ENCODE peak calls at places on chromosomes 5 and 9, in four cellular contexts. L, T, S and G are unnamed samples.

GRCh38 chr5:132046915-132047314 is 13.5 kb upstream of the IL3 start:
- DNase-seq in S (no peak), T (no peak), L (no peak), G (no peak)

GRCh38 chr5:173618927-173619519 is 2.6 kb upstream of the BOD1 start:
- DNase-seq in L (no peak), T (peak), S (peak), G (peak)

GRCh38 chr5:172939561-172939960 is 19.7 kb upstream of the RPL26L1 start:
- DNase-seq in L (no peak), S (no peak), T (no peak), G (no peak)

GRCh38 chr5:147446528-147446927 is 63.3 kb downstream of the DPYSL3 start:
- DNase-seq in T (no peak), L (no peak), S (no peak), G (no peak)

GRCh38 chr5:162996052-162996451 is 441.3 kb upstream of the CCNG1 start:
- DNase-seq in L (no peak), T (no peak), S (no peak), G (no peak)

GRCh38 chr9:126389958-126390357 is 63.3 kb downstream of the MVB12B start:
- DNase-seq in T (no peak), S (no peak), L (no peak), G (no peak)

GRCh38 chr5:175420383-175420782 is 23.6 kb downstream of the DRD1 start:
- DNase-seq in S (no peak), L (no peak), T (no peak), G (no peak)

GRCh38 chr5:141430332-141431113 is at the start of gene PCDHGA12:
- DNase-seq in S (peak), T (peak), L (no peak), G (no peak)

GRCh38 chr9:121744002-121744686 is 92.7 kb downstream of the DAB2IP start:
- DNase-seq in L (no peak), T (peak), S (no peak), G (peak)
- TF ChIP-seq TCF12 in L (no peak), T (no peak), S (no peak), G (no peak)

DNA sequence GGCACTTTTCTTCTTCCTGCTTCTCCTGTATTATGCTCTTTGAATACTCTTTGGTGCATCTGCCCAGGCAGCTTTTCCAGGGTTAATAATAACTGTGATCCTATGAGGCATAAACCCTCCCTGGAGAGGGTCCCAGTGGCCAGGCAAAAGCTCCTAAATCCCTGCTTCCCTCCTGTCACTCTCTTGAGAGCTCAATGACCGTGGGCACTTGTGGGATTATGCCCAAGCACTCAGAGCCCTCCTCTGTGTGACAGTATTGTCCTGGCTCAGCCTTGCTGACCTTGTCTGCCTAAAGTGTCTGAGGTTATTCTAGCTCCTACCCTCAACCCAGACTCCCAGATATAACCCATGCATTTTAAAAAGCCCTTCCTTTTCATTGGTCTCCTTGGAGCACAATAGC is 51.9 kb downstream of the GALNT10 start:
- DNase-seq in T (no peak), L (no peak), S (no peak), G (no peak)
- TF ChIP-seq USF2 in T (no peak), L (no peak), S (no peak), G (no peak)

DNA sequence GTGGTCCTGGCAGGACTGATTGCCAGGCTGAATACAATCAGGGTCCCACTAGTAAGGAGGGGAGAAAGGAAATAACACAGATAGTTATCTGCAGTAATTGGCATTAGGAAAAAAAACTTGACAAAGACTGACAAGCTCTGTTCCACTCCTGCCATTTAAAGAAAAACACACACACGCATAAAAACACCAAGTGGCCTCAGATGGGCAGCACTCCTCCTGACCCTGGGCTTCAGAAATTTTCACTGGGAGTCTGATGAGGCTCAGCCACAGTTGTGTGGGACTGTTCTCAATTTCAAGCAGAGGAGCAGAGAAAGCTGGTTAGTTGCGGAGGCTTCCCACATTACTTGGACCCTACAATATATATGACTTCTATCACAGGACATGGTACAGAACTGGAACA is 77.3 kb upstream of the ZNF169 start:
- DNase-seq in L (no peak), S (no peak), T (no peak), G (no peak)
- TF ChIP-seq TAF1 in L (no peak), S (no peak), T (no peak), G (no peak)

DNA sequence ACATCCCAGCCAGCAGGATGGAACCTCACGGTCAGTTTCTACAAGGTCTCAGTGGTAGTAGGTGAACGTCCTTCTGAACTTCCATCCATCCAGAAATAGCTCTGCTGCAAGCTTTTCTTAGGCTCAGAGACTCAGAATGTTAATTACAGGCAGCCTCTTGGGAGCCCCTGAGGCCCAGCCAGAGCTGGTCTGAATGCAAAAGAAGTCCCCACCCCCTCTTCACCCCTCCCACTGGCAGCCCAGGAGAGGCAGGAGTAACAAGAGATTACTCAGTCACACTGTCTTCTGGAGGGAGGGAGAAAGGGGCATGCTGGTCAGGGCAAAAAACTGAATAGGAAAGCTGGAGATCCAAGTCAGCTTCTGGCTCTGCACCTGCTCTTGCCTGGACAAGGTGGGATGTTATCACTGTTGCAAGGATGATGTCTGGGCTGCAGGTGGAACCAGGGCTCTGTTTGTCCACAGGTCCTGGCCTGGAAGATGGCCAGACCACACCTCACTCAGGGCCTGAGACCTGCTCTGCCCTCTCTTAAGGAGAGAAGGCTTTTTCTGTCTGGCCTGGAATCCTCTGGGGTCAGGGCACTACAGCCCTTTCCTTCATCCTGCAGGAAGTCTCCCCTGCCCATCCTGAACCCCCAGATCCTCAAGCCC is 9.1 kb downstream of the ENHO start:
- DNase-seq in S (no peak), L (no peak), T (no peak), G (no peak)
- TF ChIP-seq TCF12 in S (no peak), L (no peak), T (no peak), G (no peak)

GRCh38 chr9:113958556-113958955 is 82.4 kb downstream of the ZNF618 start:
- DNase-seq in L (no peak), T (no peak), S (no peak), G (no peak)

GRCh38 chr9:113955076-113955752 is 79.1 kb downstream of the ZNF618 start:
- DNase-seq in L (no peak), T (no peak), S (no peak), G (no peak)

GRCh38 chr9:113960748-113961147 is 84.6 kb downstream of the ZNF618 start:
- DNase-seq in L (no peak), T (no peak), S (no peak), G (no peak)

GRCh38 chr9:113956901-113957777 is 81.0 kb downstream of the ZNF618 start:
- DNase-seq in S (no peak), T (no peak), L (no peak), G (no peak)

GRCh38 chr9:113957778-113958430 is 81.8 kb downstream of the ZNF618 start:
- DNase-seq in S (no peak), T (no peak), L (no peak), G (no peak)
- TF ChIP-seq USF2 in S (no peak), T (no peak), L (no peak), G (no peak)